ENCODE peak calls at places on chromosomes 3 and 15, in eight cellular contexts. One of them, this sample, is unnamed.

GRCh38 chr3:110069641-110070538 is 732.5 kb upstream of the DPPA4 start:
- DNase-seq in kidney glomerular epithelial cell: peak
- DNase-seq in NAMALWA: no peak
- DNase-seq in HS-27A: no peak
- DNase-seq in lower leg skin: no peak
- DNase-seq in NB4: no peak
- DNase-seq in KBM-7: no peak
- DNase-seq in left ventricle myocardium inferior: no peak
- DNase-seq in this sample: peak

GRCh38 chr3:147812186-147812911 is 403.2 kb downstream of the ZIC1 start:
- DNase-seq in kidney glomerular epithelial cell: no peak
- DNase-seq in NAMALWA: no peak
- DNase-seq in HS-27A: no peak
- DNase-seq in lower leg skin: no peak
- DNase-seq in NB4: no peak
- DNase-seq in KBM-7: no peak
- DNase-seq in left ventricle myocardium inferior: no peak
- DNase-seq in this sample: no peak

GRCh38 chr3:72095521-72095920 is 310.6 kb upstream of the PROK2 start:
- DNase-seq in kidney glomerular epithelial cell: no peak
- DNase-seq in NAMALWA: peak
- DNase-seq in HS-27A: no peak
- DNase-seq in lower leg skin: no peak
- DNase-seq in NB4: peak
- DNase-seq in KBM-7: no peak
- DNase-seq in left ventricle myocardium inferior: no peak
- DNase-seq in this sample: no peak

GRCh38 chr3:57081173-57081572 is 20.7 kb downstream of the SPATA12 start:
- DNase-seq in kidney glomerular epithelial cell: no peak
- DNase-seq in NAMALWA: no peak
- DNase-seq in HS-27A: no peak
- DNase-seq in lower leg skin: no peak
- DNase-seq in NB4: no peak
- DNase-seq in KBM-7: peak
- DNase-seq in left ventricle myocardium inferior: no peak
- DNase-seq in this sample: no peak

GRCh38 chr3:56801151-56801596 is 575 bp downstream of the ARHGEF3 start:
- DNase-seq in kidney glomerular epithelial cell: no peak
- DNase-seq in NAMALWA: peak
- DNase-seq in HS-27A: no peak
- DNase-seq in lower leg skin: no peak
- DNase-seq in NB4: no peak
- DNase-seq in KBM-7: no peak
- DNase-seq in left ventricle myocardium inferior: no peak
- DNase-seq in this sample: no peak

GRCh38 chr15:65634381-65634780 is 12.6 kb downstream of the SLC24A1 start:
- DNase-seq in kidney glomerular epithelial cell: no peak
- DNase-seq in NAMALWA: no peak
- DNase-seq in HS-27A: no peak
- DNase-seq in lower leg skin: no peak
- DNase-seq in NB4: no peak
- DNase-seq in KBM-7: no peak
- DNase-seq in left ventricle myocardium inferior: no peak
- DNase-seq in this sample: no peak

GRCh38 chr15:28933710-28934445 is 48.1 kb downstream of the APBA2 start:
- DNase-seq in kidney glomerular epithelial cell: no peak
- DNase-seq in NAMALWA: no peak
- DNase-seq in HS-27A: no peak
- DNase-seq in lower leg skin: no peak
- DNase-seq in NB4: no peak
- DNase-seq in KBM-7: no peak
- DNase-seq in left ventricle myocardium inferior: no peak
- DNase-seq in this sample: no peak

GRCh38 chr15:24916305-24917009 is 38.3 kb upstream of the SNRPN start:
- DNase-seq in kidney glomerular epithelial cell: no peak
- DNase-seq in NAMALWA: peak
- DNase-seq in HS-27A: no peak
- DNase-seq in lower leg skin: no peak
- DNase-seq in NB4: peak
- DNase-seq in KBM-7: peak
- DNase-seq in left ventricle myocardium inferior: no peak
- DNase-seq in this sample: no peak

GRCh38 chr3:7646851-7647250 is 785.9 kb downstream of the GRM7 start:
- DNase-seq in kidney glomerular epithelial cell: no peak
- DNase-seq in NAMALWA: no peak
- DNase-seq in HS-27A: no peak
- DNase-seq in lower leg skin: no peak
- DNase-seq in NB4: no peak
- DNase-seq in KBM-7: no peak
- DNase-seq in left ventricle myocardium inferior: no peak
- DNase-seq in this sample: no peak

This sample was measured in AG08396.